ENCODE peak calls at places on chromosomes 1 and 21, in seven cellular contexts. I, U, C, Y, X, W and F are unnamed samples.

GRCh38 chr1:67830226-67830625 is 3.0 kb downstream of the GNG12 start:
- DNase-seq in C (no peak), Y (no peak), W (no peak), I (peak; percentile 57), U (no peak), X (no peak), F (no peak)

GRCh38 chr1:173413271-173413707 is 63.8 kb upstream of the PRDX6 start:
- DNase-seq in I (no peak), W (no peak), C (no peak), X (no peak), Y (no peak), U (no peak), F (no peak)

GRCh38 chr1:108583757-108584156 is 23.9 kb downstream of the EEIG2 start:
- DNase-seq in Y (no peak), C (no peak), I (no peak), W (no peak), U (no peak), X (no peak), F (no peak)

GRCh38 chr1:66917476-66917875 is 7.2 kb downstream of the DNAI4 start:
- DNase-seq in C (no peak), X (no peak), I (no peak), Y (no peak), U (no peak), W (no peak), F (no peak)

GRCh38 chr1:66445492-66446181 is 88.3 kb upstream of the SGIP1 start:
- DNase-seq in C (no peak), U (no peak), I (no peak), Y (peak; percentile 51), X (no peak), W (no peak), F (no peak)

GRCh38 chr1:16137890-16138467 is 17.9 kb downstream of the EPHA2 start:
- DNase-seq in U (no peak), I (no peak), C (no peak), Y (no peak), W (no peak), X (no peak), F (no peak)

GRCh38 chr1:245501635-245502034 is 346.9 kb downstream of the KIF26B start:
- DNase-seq in U (no peak), W (no peak), X (no peak), C (no peak), I (no peak), Y (no peak), F (no peak)

GRCh38 chr1:222618001-222618879 is at the start of gene MIA3:
- DNase-seq in W (no peak), X (peak; percentile 32), C (peak; percentile 15), U (peak; percentile 75), I (no peak), Y (peak; percentile 34), F (no peak)

GRCh38 chr1:121519042-121519755 is 334.4 kb downstream of the SRGAP2C start:
- DNase-seq in U (no peak), C (peak; percentile 41), Y (peak; percentile 58), W (peak; percentile 64), I (peak; percentile 68), X (peak; percentile 71), F (no peak)

GRCh38 chr21:37658994-37659458 is 257.2 kb downstream of the KCNJ6 start:
- DNase-seq in Y (no peak), C (no peak), I (peak; percentile 87), X (no peak), U (peak; percentile 23), W (peak; percentile 84), F (peak; percentile 74)

GRCh38 chr1:221824025-221824424 is 82.1 kb upstream of the DUSP10 start:
- DNase-seq in W (peak; percentile 63), Y (no peak), X (no peak), U (no peak), I (peak; percentile 91), C (no peak), F (no peak)

GRCh38 chr1:208238710-208239517 is 5.3 kb downstream of the PLXNA2 start:
- DNase-seq in X (no peak), I (peak; percentile 80), C (no peak), Y (no peak), U (no peak), W (peak; percentile 85), F (no peak)

GRCh38 chr1:70828177-70828576 is 219.4 kb downstream of the PTGER3 start:
- DNase-seq in I (no peak), Y (no peak), U (no peak), W (no peak), C (no peak), X (no peak), F (no peak)

GRCh38 chr1:20185834-20186782 is at the start of the genes PLA2G2C and UBXN10:
- DNase-seq in U (no peak), C (peak; percentile 59), X (no peak), I (no peak), Y (peak; percentile 84), W (no peak), F (no peak)

GRCh38 chr1:14182801-14183200 is 415.7 kb upstream of the KAZN start:
- DNase-seq in I (no peak), U (no peak), Y (no peak), C (no peak), X (no peak), W (no peak), F (no peak)

GRCh38 chr1:32219022-32219421 is 3.1 kb downstream of the TMEM234 start:
- DNase-seq in Y (no peak), C (no peak), I (no peak), X (no peak), W (no peak), U (no peak), F (peak; percentile 54)

GRCh38 chr21:20040768-20041167 is 957.4 kb upstream of the NCAM2 start:
- DNase-seq in C (no peak), W (no peak), X (no peak), U (no peak), Y (no peak), I (no peak), F (no peak)

DNA sequence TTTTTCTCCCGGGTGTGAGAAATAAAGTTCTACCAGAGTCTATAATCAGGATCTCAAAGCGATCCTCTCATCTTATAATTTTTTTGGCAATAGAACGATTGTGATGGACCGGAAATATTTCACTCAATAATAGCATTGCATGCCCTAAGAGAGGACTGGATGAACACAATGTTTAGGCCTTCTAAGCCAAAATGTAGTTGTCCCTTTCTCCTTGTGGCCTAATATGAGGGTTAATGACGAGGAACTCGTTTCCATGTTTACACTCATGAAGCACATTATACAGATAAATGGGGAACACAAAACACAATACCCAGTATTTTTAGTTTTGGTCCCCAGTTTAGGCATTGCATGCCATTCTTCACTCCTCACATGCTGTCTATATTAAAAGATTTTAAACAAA is 5.9 kb downstream of the TBX15 start:
- DNase-seq in W (no peak), C (no peak), U (no peak), X (no peak), I (no peak), Y (no peak), F (no peak)
- H3K27me3 ChIP-seq in W (peaks cover 100% of the 10 kb centered on the region), C (peaks cover 100% of the 10 kb centered on the region), U (peaks cover 99% of the 10 kb centered on the region), X (peaks cover 52% of the 10 kb centered on the region), I (peaks cover 19% of the 10 kb centered on the region), Y (peaks cover 100% of the 10 kb centered on the region), F (no peaks in the 10 kb centered on the region)

GRCh38 chr1:4590766-4591165 is 63.6 kb upstream of the AJAP1 start:
- DNase-seq in W (no peak), X (no peak), U (no peak), Y (no peak), I (no peak), C (no peak), F (no peak)

GRCh38 chr1:4585216-4585615 is 69.2 kb upstream of the AJAP1 start:
- DNase-seq in C (no peak), X (no peak), I (no peak), Y (no peak), U (no peak), W (no peak), F (no peak)

GRCh38 chr1:4585705-4586104 is 68.7 kb upstream of the AJAP1 start:
- DNase-seq in X (no peak), I (no peak), C (no peak), Y (no peak), W (no peak), U (no peak), F (no peak)

GRCh38 chr1:4586611-4587010 is 67.8 kb upstream of the AJAP1 start:
- DNase-seq in W (no peak), Y (no peak), U (no peak), X (no peak), I (no peak), C (no peak), F (no peak)

DNA sequence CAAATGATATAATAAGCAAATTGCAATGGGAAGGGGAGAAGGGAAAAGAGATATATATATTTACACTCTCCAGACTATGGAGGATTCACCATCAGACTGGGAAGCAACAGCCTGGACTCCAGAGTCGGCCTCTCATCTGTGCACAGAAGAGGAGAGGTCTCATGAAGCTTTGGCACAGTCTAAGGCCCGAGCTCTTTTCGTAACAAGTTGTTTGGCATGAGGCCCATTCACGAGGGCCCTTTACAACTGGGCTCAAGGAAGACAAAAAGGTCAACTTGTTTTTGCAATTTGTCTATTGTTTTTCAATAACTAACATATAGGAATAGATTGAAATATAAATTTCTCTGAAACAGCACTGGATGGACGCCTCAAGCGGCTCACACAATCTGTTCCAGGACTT is 66.7 kb upstream of the AJAP1 start:
- DNase-seq in C (no peak), Y (no peak), U (no peak), W (no peak), X (no peak), I (no peak), F (no peak)
- H3K27me3 ChIP-seq in C (peaks cover 49% of the 10 kb centered on the region), Y (peaks cover 20% of the 10 kb centered on the region), U (peaks cover 8% of the 10 kb centered on the region), W (no peaks in the 10 kb centered on the region), X (no peaks in the 10 kb centered on the region), I (no peaks in the 10 kb centered on the region), F (no peaks in the 10 kb centered on the region)

DNA sequence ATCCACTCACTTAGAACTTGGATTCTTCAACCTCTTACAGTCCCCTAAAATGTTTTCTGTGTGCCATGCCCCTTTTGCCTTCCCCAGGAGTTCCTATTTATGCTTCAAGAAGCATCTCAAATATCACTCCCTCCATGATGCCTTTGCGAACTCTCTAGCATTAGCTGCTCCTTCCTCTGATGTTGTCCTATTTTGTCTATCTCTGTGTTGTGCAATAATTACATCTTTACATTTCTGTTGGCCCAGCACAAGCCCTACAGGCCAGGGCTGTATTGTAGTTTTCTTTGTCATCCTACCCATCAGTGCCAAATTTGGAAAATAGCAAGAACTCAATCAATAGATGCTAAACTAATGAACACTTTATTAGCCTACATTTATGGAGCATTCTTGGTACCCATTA is 125.8 kb downstream of the ST6GALNAC5 start:
- DNase-seq in Y (no peak), W (no peak), C (no peak), I (no peak), U (no peak), X (no peak), F (no peak)
- H3K27me3 ChIP-seq in Y (no peaks in the 10 kb centered on the region), W (no peaks in the 10 kb centered on the region), C (peaks cover 4% of the 10 kb centered on the region), I (no peaks in the 10 kb centered on the region), U (no peaks in the 10 kb centered on the region), X (no peaks in the 10 kb centered on the region), F (no peaks in the 10 kb centered on the region)

GRCh38 chr1:201648911-201649775 is 110.2 kb downstream of the NAV1 start:
- DNase-seq in Y (peak; percentile 35), I (no peak), U (no peak), X (no peak), W (peak; percentile 39), C (peak; percentile 36), F (no peak)

GRCh38 chr1:201647722-201648065 is 108.8 kb downstream of the NAV1 start:
- DNase-seq in W (no peak), I (no peak), Y (no peak), C (no peak), U (no peak), X (no peak), F (no peak)

GRCh38 chr1:201647094-201647493 is 108.2 kb downstream of the NAV1 start:
- DNase-seq in Y (no peak), I (no peak), C (no peak), X (no peak), W (no peak), U (no peak), F (no peak)

GRCh38 chr1:201646623-201647022 is 107.7 kb downstream of the NAV1 start:
- DNase-seq in C (no peak), I (no peak), X (no peak), U (no peak), W (no peak), Y (no peak), F (no peak)

GRCh38 chr1:201648066-201648910 is 109.4 kb downstream of the NAV1 start:
- DNase-seq in W (peak; percentile 9), U (no peak), Y (peak; percentile 35), X (no peak), C (peak; percentile 66), I (peak; percentile 20), F (no peak)
- H3K27me3 ChIP-seq in W (peaks cover 40% of the 10 kb centered on the region), U (no peaks in the 10 kb centered on the region), Y (peaks cover 5% of the 10 kb centered on the region), X (no peaks in the 10 kb centered on the region), C (no peaks in the 10 kb centered on the region), I (no peaks in the 10 kb centered on the region), F (no peaks in the 10 kb centered on the region)